ENCODE peak calls at places on chromosomes 11 and 22, in four cellular contexts. H, S, E and W are unnamed samples.

GRCh38 chr11:118194835-118195627 is 18.6 kb upstream of the SCN2B start:
- ATAC-seq in E (no peak), S (no peak), H (no peak), W (no peak)

GRCh38 chr11:94473177-94473799 is 20.4 kb downstream of the MRE11 start:
- ATAC-seq in E (peak; percentile 82), H (peak; percentile 75), S (peak; percentile 87), W (peak; percentile 77)

GRCh38 chr11:492416-493226 is 14.4 kb downstream of the RNH1 start:
- ATAC-seq in E (no peak), H (no peak), S (no peak), W (no peak)

GRCh38 chr11:125084761-125085231 is 21.7 kb downstream of the SLC37A2 start:
- ATAC-seq in S (no peak), E (no peak), H (no peak), W (no peak)

GRCh38 chr11:128480066-128480465 is 107.3 kb downstream of the ETS1 start:
- ATAC-seq in H (no peak), S (no peak), E (no peak), W (no peak)

GRCh38 chr22:40105755-40106154 is 72.0 kb upstream of the TNRC6B start:
- ATAC-seq in E (no peak), H (peak; percentile 52), S (no peak), W (peak; percentile 61)

GRCh38 chr11:115585361-115586024 is 81.3 kb upstream of the CADM1 start:
- ATAC-seq in H (peak; percentile 86), S (no peak), E (no peak), W (peak; percentile 74)

GRCh38 chr22:39318507-39319283 is 728 bp downstream of the RPL3 start:
- ATAC-seq in S (peak; percentile 4), H (peak; percentile 0), E (peak; percentile 13), W (peak; percentile 12)

GRCh38 chr11:69963533-69964246 is 114.4 kb upstream of the ANO1 start:
- ATAC-seq in S (no peak), H (no peak), E (no peak), W (no peak)

GRCh38 chr11:88709567-88709966 is 356.2 kb downstream of the GRM5 start:
- ATAC-seq in S (no peak), E (no peak), H (no peak), W (no peak)

GRCh38 chr11:132943325-132943736 is 589.0 kb downstream of the OPCML start:
- ATAC-seq in H (no peak), E (no peak), S (no peak), W (no peak)

GRCh38 chr22:44330727-44331660 is 18.2 kb upstream of the SHISAL1 start:
- ATAC-seq in E (no peak), S (no peak), H (no peak), W (no peak)

GRCh38 chr11:122123258-122123929 is 7.4 kb upstream of the BLID start:
- ATAC-seq in H (no peak), E (no peak), S (no peak), W (no peak)

GRCh38 chr11:35237860-35238715 is 99.1 kb downstream of the CD44 start:
- ATAC-seq in E (no peak), H (no peak), S (no peak), W (peak; percentile 28)

GRCh38 chr22:43829904-43830851 is 18.1 kb upstream of the EFCAB6 start:
- ATAC-seq in H (no peak), S (no peak), E (no peak), W (no peak)

GRCh38 chr11:46357483-46357936 is 10.2 kb downstream of the DGKZ start:
- ATAC-seq in E (no peak), S (no peak), H (no peak), W (no peak)

GRCh38 chr11:100578966-100579365 is 108.1 kb upstream of the ARHGAP42 start:
- ATAC-seq in S (no peak), E (no peak), H (no peak), W (no peak)

GRCh38 chr11:67310246-67311050 is 7.1 kb downstream of the SSH3 start:
- ATAC-seq in E (no peak), H (no peak), S (no peak), W (no peak)

GRCh38 chr11:111814567-111814966 is 48.4 kb upstream of the PPP2R1B start:
- ATAC-seq in H (no peak), S (no peak), E (no peak), W (no peak)

GRCh38 chr11:133995066-133995465 is 38.3 kb upstream of the IGSF9B start:
- ATAC-seq in H (no peak), S (no peak), E (no peak), W (peak; percentile 18)

GRCh38 chr11:62353841-62354240 is 16.6 kb downstream of the ASRGL1 start:
- ATAC-seq in E (no peak), H (no peak), S (no peak), W (no peak)

GRCh38 chr11:116691779-116692178 is 81.0 kb downstream of the BUD13 start:
- ATAC-seq in E (peak; percentile 87), H (peak; percentile 89), S (peak; percentile 82), W (peak; percentile 71)

GRCh38 chr11:18394928-18395734 is 768 bp downstream of the LDHA start:
- ATAC-seq in E (no peak), S (no peak), H (no peak), W (no peak)

GRCh38 chr11:62689421-62690183 is at the start of gene LRRN4CL:
- ATAC-seq in S (no peak), H (no peak), E (no peak), W (no peak)